ENCODE peak calls at places on chromosomes 7 and 10, in nine cellular contexts. T, Z, J, S, C, Y, V, L and I are unnamed samples.

GRCh38 chr7:85021090-85021704 is 165.7 kb downstream of the SEMA3D start:
- DNase-seq in T (no peak), Z (peak; percentile 29), J (no peak), S (no peak), C (peak; percentile 29), Y (no peak), V (no peak), L (no peak), I (no peak)

GRCh38 chr7:115087437-115087836 is 165.5 kb downstream of the MDFIC start:
- DNase-seq in T (no peak), Z (no peak), J (no peak), S (no peak), C (peak; percentile 15), Y (no peak), V (peak; percentile 21), L (no peak), I (no peak)

GRCh38 chr10:35135861-35136260 is 9.2 kb downstream of the CREM start:
- DNase-seq in T (no peak), Z (no peak), J (no peak), S (no peak), C (no peak), Y (no peak), V (no peak), L (no peak), I (no peak)

GRCh38 chr7:75688200-75689136 is 50.3 kb downstream of the HIP1 start:
- DNase-seq in T (no peak), Z (no peak), J (no peak), S (no peak), C (no peak), Y (no peak), V (peak; percentile 14), L (peak; percentile 62), I (no peak)

GRCh38 chr10:124037286-124037685 is 56.1 kb downstream of the CHST15 start:
- DNase-seq in T (no peak), Z (no peak), J (no peak), S (no peak), C (no peak), Y (no peak), V (no peak), L (no peak), I (no peak)

GRCh38 chr7:157610671-157611295 is 274.0 kb downstream of the DNAJB6 start:
- DNase-seq in T (no peak), Z (no peak), J (no peak), S (no peak), C (peak; percentile 3), Y (no peak), V (no peak), L (no peak), I (no peak)

GRCh38 chr7:86445285-86445684 is 198.4 kb upstream of the GRM3 start:
- DNase-seq in T (no peak), Z (no peak), J (no peak), S (no peak), C (no peak), Y (no peak), V (no peak), L (no peak), I (no peak)

GRCh38 chr10:104197364-104197763 is 34.8 kb downstream of the CFAP43 start:
- DNase-seq in T (no peak), Z (no peak), J (no peak), S (no peak), C (no peak), Y (no peak), V (no peak), L (no peak), I (no peak)

GRCh38 chr7:148729984-148730733 is 31.5 kb downstream of the CUL1 start:
- DNase-seq in T (no peak), Z (no peak), J (no peak), S (no peak), C (no peak), Y (no peak), V (no peak), L (no peak), I (no peak)

GRCh38 chr7:5681979-5682546 is 99.4 kb downstream of the RNF216 start:
- DNase-seq in T (no peak), Z (no peak), J (no peak), S (no peak), C (no peak), Y (no peak), V (no peak), L (peak; percentile 55), I (no peak)

GRCh38 chr7:5686131-5686530 is 95.3 kb downstream of the RNF216 start:
- DNase-seq in T (no peak), Z (no peak), J (no peak), S (no peak), C (no peak), Y (no peak), V (no peak), L (no peak), I (no peak)

GRCh38 chr7:5687936-5688673 is 93.4 kb downstream of the RNF216 start:
- DNase-seq in T (no peak), Z (no peak), J (no peak), S (no peak), C (no peak), Y (no peak), V (no peak), L (no peak), I (no peak)

GRCh38 chr7:5682889-5683670 is 98.4 kb downstream of the RNF216 start:
- DNase-seq in T (no peak), Z (no peak), J (no peak), S (no peak), C (no peak), Y (no peak), V (no peak), L (no peak), I (no peak)

DNA sequence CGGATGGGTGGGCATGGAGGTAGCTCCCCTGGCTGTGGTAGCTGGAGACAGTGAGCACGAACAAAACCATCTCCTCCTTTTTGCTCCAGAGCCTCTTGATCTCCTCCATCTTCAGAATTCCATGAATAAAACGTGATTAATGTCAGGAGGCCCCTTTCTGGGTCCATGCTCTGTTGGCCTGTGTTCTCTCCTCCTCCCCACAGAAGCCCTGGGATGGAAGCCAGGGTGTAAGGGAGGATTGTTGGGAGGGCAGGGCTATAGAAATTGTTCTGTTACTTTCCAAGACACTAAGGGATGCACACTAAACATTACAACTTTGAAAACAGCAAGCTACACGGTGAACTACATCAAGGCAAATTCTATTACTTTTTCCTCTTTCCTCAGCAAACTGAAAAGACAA is 96.3 kb downstream of the RNF216 start:
- DNase-seq in T (no peak), Z (no peak), J (no peak), S (no peak), C (no peak), Y (no peak), V (no peak), L (no peak), I (no peak)
- H3K4me1 ChIP-seq in T (peaks cover 47% of the 10 kb centered on the region), Z (no peaks in the 10 kb centered on the region), J (peaks cover 36% of the 10 kb centered on the region), S (peaks cover 82% of the 10 kb centered on the region), C (peaks cover 9% of the 10 kb centered on the region), Y (peaks cover 14% of the 10 kb centered on the region), V (peaks cover 27% of the 10 kb centered on the region), L (peaks cover 66% of the 10 kb centered on the region), I (peaks cover 43% of the 10 kb centered on the region)

GRCh38 chr7:13990984-13991790 is 1.7 kb upstream of the ETV1 start:
- DNase-seq in T (peak; percentile 98), Z (peak; percentile 98), J (peak; percentile 99), S (peak; percentile 63), C (peak; percentile 98), Y (peak; percentile 99), V (peak; percentile 91), L (peak; percentile 98), I (peak; percentile 99)

GRCh38 chr7:13989138-13989943 is at the start of gene ETV1:
- DNase-seq in T (peak; percentile 84), Z (peak; percentile 86), J (no peak), S (no peak), C (peak; percentile 94), Y (peak; percentile 97), V (peak; percentile 24), L (peak; percentile 82), I (peak; percentile 89)

GRCh38 chr7:13988765-13989137 is 715 bp downstream of the ETV1 start:
- DNase-seq in T (peak; percentile 71), Z (peak; percentile 81), J (no peak), S (no peak), C (peak; percentile 34), Y (peak; percentile 81), V (no peak), L (no peak), I (no peak)

GRCh38 chr7:13990319-13990983 is 985 bp upstream of the ETV1 start:
- DNase-seq in T (peak; percentile 76), Z (peak; percentile 79), J (peak; percentile 94), S (peak; percentile 53), C (peak; percentile 90), Y (peak; percentile 94), V (peak; percentile 23), L (peak; percentile 72), I (no peak)

GRCh38 chr7:13989944-13990295 is 454 bp upstream of the ETV1 start:
- DNase-seq in T (no peak), Z (no peak), J (no peak), S (no peak), C (no peak), Y (no peak), V (no peak), L (no peak), I (no peak)
- H3K4me3 ChIP-seq in T (peak overlapping the region; percentile 88), Z (peak overlapping the region; percentile 51), J (peak overlapping the region; percentile 79), S (peak overlapping the region; percentile 56), C (peak overlapping the region; percentile 88), Y (peak overlapping the region; percentile 95), V (peak overlapping the region; percentile 35), L (peak overlapping the region; percentile 70), I (peak overlapping the region; percentile 75)

DNA sequence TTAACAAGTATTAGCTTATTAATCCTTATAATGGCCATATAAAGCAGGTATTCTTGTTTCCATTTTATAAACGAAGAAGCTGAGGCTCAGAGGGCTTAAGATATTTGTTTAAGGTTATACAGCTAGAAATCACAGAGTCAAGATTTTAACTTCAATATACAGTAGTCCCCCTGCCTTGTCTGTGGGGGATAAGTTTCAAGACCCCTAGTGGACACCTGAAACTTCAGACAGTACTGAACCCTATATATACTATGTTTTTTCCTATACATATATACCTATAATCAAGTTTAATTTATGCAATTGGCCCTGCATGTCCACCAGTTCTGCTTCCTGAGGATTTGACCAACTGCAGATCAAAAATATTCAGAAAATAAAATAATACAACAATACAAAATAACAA is 44.4 kb upstream of the STRIP2 start:
- DNase-seq in T (no peak), Z (no peak), J (no peak), S (no peak), C (no peak), Y (no peak), V (no peak), L (no peak), I (no peak)
- TF ChIP-seq CTCF in T (no peak), Z (peak; percentile 22), J (no peak), S (no peak), C (no peak), Y (peak; percentile 54), V (no peak), L (no peak), I (no peak)

DNA sequence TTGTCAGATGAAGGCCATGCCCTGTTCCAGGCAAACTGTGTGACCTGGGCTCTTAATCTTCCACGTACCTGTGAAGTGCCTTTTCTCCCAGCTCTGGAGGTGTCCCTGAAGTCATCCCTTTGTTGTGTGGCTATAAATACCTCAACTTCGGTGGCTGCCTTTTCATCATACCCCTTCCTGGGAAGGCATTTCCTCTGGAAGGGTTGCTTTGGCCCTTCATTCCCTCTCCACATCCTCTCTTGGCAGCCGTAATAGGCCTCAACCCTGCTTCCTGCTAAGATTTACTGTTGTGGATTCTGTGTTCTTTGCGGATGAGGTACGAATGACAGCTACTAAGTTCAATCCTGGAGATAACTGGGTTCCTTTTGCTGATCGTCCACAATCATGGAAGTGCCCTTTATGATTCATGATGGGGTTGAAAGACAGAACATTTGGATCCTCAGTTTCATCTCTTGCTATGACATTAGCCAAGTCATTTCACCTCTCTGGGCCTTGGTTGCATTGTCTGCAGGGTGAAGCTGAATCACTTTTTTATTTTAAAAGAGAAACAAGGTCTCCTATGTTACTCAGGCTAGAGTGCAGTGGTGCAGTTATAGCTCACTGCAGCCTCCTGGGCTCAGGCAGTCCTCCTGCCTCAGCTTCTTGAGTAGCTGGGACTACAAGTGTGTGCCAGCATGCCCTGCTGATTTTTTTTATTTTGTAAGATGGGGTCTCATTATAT is 23.6 kb downstream of the FKBP6 start:
- DNase-seq in T (no peak), Z (no peak), J (no peak), S (no peak), C (peak; percentile 23), Y (peak; percentile 78), V (no peak), L (no peak), I (no peak)
- H3K4me1 ChIP-seq in T (no peaks in the 10 kb centered on the region), Z (peaks cover 4% of the 10 kb centered on the region), J (no peaks in the 10 kb centered on the region), S (no peaks in the 10 kb centered on the region), C (peaks cover 17% of the 10 kb centered on the region), Y (peaks cover 6% of the 10 kb centered on the region), V (no peaks in the 10 kb centered on the region), L (no peaks in the 10 kb centered on the region), I (no peaks in the 10 kb centered on the region)